ENCODE peak calls at places on chromosomes 1 and 21, in six cellular contexts. One of them, this sample, is unnamed.

GRCh38 chr1:156909671-156910070 is 10.8 kb upstream of the LRRC71 start:
- DNase-seq in left ventricle myocardium inferior: no peak
- DNase-seq in lung: no peak
- DNase-seq in HFF-Myc: no peak
- DNase-seq in psoas muscle: no peak
- DNase-seq in fibroblast of lung: no peak
- DNase-seq in this sample: no peak

GRCh38 chr1:9724706-9725476 is 73.4 kb downstream of the PIK3CD start:
- DNase-seq in left ventricle myocardium inferior: peak; percentile 50
- DNase-seq in lung: peak; percentile 56
- DNase-seq in HFF-Myc: no peak
- DNase-seq in psoas muscle: peak; percentile 45
- DNase-seq in fibroblast of lung: peak; percentile 30
- DNase-seq in this sample: peak; percentile 92

GRCh38 chr1:2641381-2642130 is 8.7 kb upstream of the MMEL1 start:
- DNase-seq in left ventricle myocardium inferior: no peak
- DNase-seq in lung: no peak
- DNase-seq in HFF-Myc: no peak
- DNase-seq in psoas muscle: no peak
- DNase-seq in fibroblast of lung: no peak
- DNase-seq in this sample: peak; percentile 27

GRCh38 chr1:223423641-223424233 is 30.5 kb downstream of the CCDC185 start:
- DNase-seq in left ventricle myocardium inferior: no peak
- DNase-seq in lung: no peak
- DNase-seq in HFF-Myc: no peak
- DNase-seq in psoas muscle: no peak
- DNase-seq in fibroblast of lung: peak; percentile 56
- DNase-seq in this sample: no peak

GRCh38 chr21:45420623-45421041 is 15.7 kb downstream of the COL18A1 start:
- DNase-seq in left ventricle myocardium inferior: no peak
- DNase-seq in lung: no peak
- DNase-seq in HFF-Myc: no peak
- DNase-seq in psoas muscle: no peak
- DNase-seq in fibroblast of lung: peak; percentile 40
- DNase-seq in this sample: no peak

GRCh38 chr1:152052606-152053005 is 15.8 kb upstream of the S100A11 start:
- DNase-seq in left ventricle myocardium inferior: peak; percentile 83
- DNase-seq in lung: peak; percentile 85
- DNase-seq in HFF-Myc: peak; percentile 57
- DNase-seq in psoas muscle: peak; percentile 85
- DNase-seq in fibroblast of lung: peak; percentile 63
- DNase-seq in this sample: peak; percentile 95

GRCh38 chr1:109214695-109215623 is 1.2 kb downstream of the SARS1 start:
- DNase-seq in left ventricle myocardium inferior: no peak
- DNase-seq in lung: peak; percentile 61
- DNase-seq in HFF-Myc: peak; percentile 42
- DNase-seq in psoas muscle: peak; percentile 49
- DNase-seq in fibroblast of lung: peak; percentile 89
- DNase-seq in this sample: peak; percentile 59

GRCh38 chr21:38910390-38911008 is 104.8 kb downstream of the ETS2 start:
- DNase-seq in left ventricle myocardium inferior: no peak
- DNase-seq in lung: no peak
- DNase-seq in HFF-Myc: no peak
- DNase-seq in psoas muscle: no peak
- DNase-seq in fibroblast of lung: no peak
- DNase-seq in this sample: no peak

GRCh38 chr1:240091614-240092300 is at the start of gene FMN2:
- DNase-seq in left ventricle myocardium inferior: no peak
- DNase-seq in lung: no peak
- DNase-seq in HFF-Myc: no peak
- DNase-seq in psoas muscle: no peak
- DNase-seq in fibroblast of lung: peak; percentile 66
- DNase-seq in this sample: peak; percentile 78

GRCh38 chr1:92411511-92411910 is 75.2 kb downstream of the GFI1 start:
- DNase-seq in left ventricle myocardium inferior: no peak
- DNase-seq in lung: no peak
- DNase-seq in HFF-Myc: peak; percentile 80
- DNase-seq in psoas muscle: no peak
- DNase-seq in fibroblast of lung: peak; percentile 65
- DNase-seq in this sample: no peak

GRCh38 chr21:38140192-38140905 is 116.4 kb upstream of the KCNJ15 start:
- DNase-seq in left ventricle myocardium inferior: peak; percentile 60
- DNase-seq in lung: peak; percentile 61
- DNase-seq in HFF-Myc: no peak
- DNase-seq in psoas muscle: peak; percentile 52
- DNase-seq in fibroblast of lung: peak; percentile 25
- DNase-seq in this sample: no peak

GRCh38 chr1:101843160-101843559 is 153.6 kb downstream of the OLFM3 start:
- DNase-seq in left ventricle myocardium inferior: no peak
- DNase-seq in lung: no peak
- DNase-seq in HFF-Myc: no peak
- DNase-seq in psoas muscle: no peak
- DNase-seq in fibroblast of lung: no peak
- DNase-seq in this sample: peak; percentile 54
- TF ChIP-seq CTCF in left ventricle myocardium inferior: no peak
- TF ChIP-seq CTCF in lung: no peak
- TF ChIP-seq CTCF in HFF-Myc: no peak
- TF ChIP-seq CTCF in psoas muscle: no peak
- TF ChIP-seq CTCF in fibroblast of lung: no peak
- TF ChIP-seq CTCF in this sample: no peak

DNA sequence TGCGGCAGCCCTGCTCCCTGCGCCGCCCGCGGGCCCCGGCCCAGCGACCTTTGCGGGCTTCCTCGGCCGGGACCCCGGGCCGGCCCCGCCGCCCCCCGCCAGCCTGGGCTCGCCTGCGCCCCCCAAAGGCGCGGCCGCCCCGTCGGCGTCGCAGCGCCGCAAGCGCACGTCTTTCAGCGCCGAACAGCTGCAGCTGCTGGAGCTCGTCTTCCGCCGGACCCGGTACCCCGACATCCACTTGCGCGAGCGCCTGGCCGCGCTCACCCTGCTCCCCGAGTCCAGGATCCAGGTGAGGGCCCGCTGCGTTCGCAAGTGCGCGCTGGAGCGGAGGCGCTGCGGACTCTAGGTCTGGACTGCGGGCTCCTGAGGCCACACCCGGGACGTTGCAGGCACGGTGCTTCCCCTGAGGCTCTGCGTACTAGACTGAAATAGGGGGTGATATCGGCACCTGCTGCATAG is 351 bp downstream of the MIXL1 start:
- DNase-seq in left ventricle myocardium inferior: no peak
- DNase-seq in lung: no peak
- DNase-seq in HFF-Myc: no peak
- DNase-seq in psoas muscle: no peak
- DNase-seq in fibroblast of lung: peak; percentile 13
- DNase-seq in this sample: peak; percentile 77
- TF ChIP-seq CTCF in left ventricle myocardium inferior: no peak
- TF ChIP-seq CTCF in lung: no peak
- TF ChIP-seq CTCF in HFF-Myc: no peak
- TF ChIP-seq CTCF in psoas muscle: no peak
- TF ChIP-seq CTCF in fibroblast of lung: no peak
- TF ChIP-seq CTCF in this sample: peak; percentile 58

GRCh38 chr1:198553017-198553416 is 12.5 kb upstream of the ATP6V1G3 start:
- DNase-seq in left ventricle myocardium inferior: no peak
- DNase-seq in lung: no peak
- DNase-seq in HFF-Myc: no peak
- DNase-seq in psoas muscle: no peak
- DNase-seq in fibroblast of lung: no peak
- DNase-seq in this sample: no peak
- TF ChIP-seq CTCF in left ventricle myocardium inferior: no peak
- TF ChIP-seq CTCF in lung: no peak
- TF ChIP-seq CTCF in HFF-Myc: no peak
- TF ChIP-seq CTCF in psoas muscle: no peak
- TF ChIP-seq CTCF in fibroblast of lung: no peak
- TF ChIP-seq CTCF in this sample: peak; percentile 51

DNA sequence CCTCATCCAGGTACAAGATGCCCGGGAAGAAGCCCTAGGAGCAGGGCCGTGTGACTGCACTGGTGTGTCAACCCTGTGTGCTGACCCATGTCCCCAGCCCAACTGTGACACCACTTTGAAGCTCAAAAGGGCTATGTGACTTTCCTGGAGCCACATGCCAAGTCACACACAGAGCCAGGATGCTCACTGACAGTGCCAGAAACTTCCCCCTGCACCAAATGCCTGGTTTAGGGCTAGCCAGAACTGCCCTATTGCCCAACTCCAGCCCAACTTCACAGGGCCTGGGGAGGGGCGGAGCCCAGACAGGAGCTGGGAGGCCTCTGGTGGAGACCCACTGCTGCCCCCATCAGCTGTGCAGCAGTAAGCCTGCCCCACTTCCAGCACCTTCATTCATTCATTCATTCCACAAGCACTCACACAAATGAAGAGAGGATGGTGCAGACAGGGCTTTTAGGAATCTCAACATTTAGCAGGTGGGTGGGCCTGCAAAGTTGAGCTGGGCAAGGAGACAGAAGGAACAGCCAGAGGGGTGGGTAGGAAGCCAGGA is 36.7 kb downstream of the KCNQ4 start:
- DNase-seq in left ventricle myocardium inferior: no peak
- DNase-seq in lung: no peak
- DNase-seq in HFF-Myc: no peak
- DNase-seq in psoas muscle: no peak
- DNase-seq in fibroblast of lung: no peak
- DNase-seq in this sample: peak; percentile 67
- TF ChIP-seq CTCF in left ventricle myocardium inferior: no peak
- TF ChIP-seq CTCF in lung: no peak
- TF ChIP-seq CTCF in HFF-Myc: no peak
- TF ChIP-seq CTCF in psoas muscle: no peak
- TF ChIP-seq CTCF in fibroblast of lung: no peak
- TF ChIP-seq CTCF in this sample: peak; percentile 40

DNA sequence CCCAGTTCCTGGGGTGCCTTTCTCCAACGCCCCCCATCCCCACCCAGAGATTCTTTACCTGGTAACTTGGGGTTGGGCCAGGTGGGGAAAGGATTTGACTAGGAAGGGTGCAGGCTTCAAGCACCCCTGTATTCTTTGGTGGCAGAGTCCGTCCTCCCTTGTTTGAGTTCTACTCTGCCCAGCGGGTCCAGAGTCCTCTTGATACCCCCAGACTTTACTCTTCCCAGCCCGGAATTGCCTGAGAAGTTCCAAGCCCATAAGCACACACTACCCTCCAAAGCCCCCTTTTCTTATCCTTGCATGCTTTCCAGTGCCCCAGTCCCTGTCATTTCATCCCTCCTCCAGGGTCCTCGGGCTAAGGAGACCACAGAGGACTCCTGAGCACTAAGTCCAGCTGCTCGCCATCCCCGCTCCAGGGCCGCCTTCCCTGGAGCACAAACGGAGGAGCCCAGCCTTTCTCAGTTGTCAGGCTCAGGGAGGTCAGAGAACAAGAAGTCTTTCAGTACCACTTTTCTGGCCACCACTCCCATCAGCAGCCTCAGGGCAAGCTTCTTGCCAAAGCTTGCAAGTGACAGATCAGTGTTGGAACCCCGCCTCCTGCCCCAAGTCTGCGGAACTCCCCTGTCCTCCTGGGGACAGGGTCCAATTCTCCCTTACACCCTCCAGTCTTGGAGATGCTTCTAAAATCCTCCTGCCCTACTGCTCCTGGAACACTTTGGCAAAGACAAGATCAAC is 12.2 kb downstream of the SLC45A3 start:
- DNase-seq in left ventricle myocardium inferior: no peak
- DNase-seq in lung: no peak
- DNase-seq in HFF-Myc: no peak
- DNase-seq in psoas muscle: no peak
- DNase-seq in fibroblast of lung: no peak
- DNase-seq in this sample: no peak
- TF ChIP-seq CTCF in left ventricle myocardium inferior: no peak
- TF ChIP-seq CTCF in lung: no peak
- TF ChIP-seq CTCF in HFF-Myc: no peak
- TF ChIP-seq CTCF in psoas muscle: no peak
- TF ChIP-seq CTCF in fibroblast of lung: no peak
- TF ChIP-seq CTCF in this sample: no peak

DNA sequence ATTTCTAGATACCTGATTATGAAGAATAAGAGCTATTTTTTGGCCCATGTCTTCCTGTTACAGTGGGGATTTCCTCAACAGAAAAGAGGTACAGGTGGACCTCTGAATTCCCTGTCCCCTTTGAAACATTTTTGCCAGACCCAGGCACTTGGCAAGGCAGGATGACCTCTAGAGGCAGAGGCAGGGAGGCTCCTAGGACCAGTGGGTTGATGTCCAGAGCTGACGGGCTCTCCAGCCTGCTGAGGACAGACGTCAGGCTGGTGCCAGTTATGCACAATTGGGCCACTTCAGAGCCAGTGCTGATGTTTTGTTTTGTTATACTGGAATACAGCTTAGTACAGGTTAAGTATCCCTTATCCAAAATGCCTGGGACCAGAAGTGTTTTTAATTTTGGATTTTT is 18.5 kb upstream of the A3GALT2 start:
- DNase-seq in left ventricle myocardium inferior: no peak
- DNase-seq in lung: no peak
- DNase-seq in HFF-Myc: no peak
- DNase-seq in psoas muscle: peak; percentile 67
- DNase-seq in fibroblast of lung: no peak
- DNase-seq in this sample: no peak
- TF ChIP-seq CTCF in left ventricle myocardium inferior: peak; percentile 23
- TF ChIP-seq CTCF in lung: no peak
- TF ChIP-seq CTCF in HFF-Myc: peak; percentile 6
- TF ChIP-seq CTCF in psoas muscle: peak; percentile 14
- TF ChIP-seq CTCF in fibroblast of lung: no peak
- TF ChIP-seq CTCF in this sample: peak; percentile 57